ENCODE peak calls at places on chromosomes 2 and 18, in ten cellular contexts. W is adrenal gland; X is epithelial cell of esophagus; H is heart left ventricle; I is GM20000; E is nephron progenitor cell; Z is lower lobe of right lung; V is PC-3; C is prostate gland; K is CD4-positive, alpha-beta T cell. G is an unnamed sample.

GRCh38 chr2:164840930-164841718 is 499 bp downstream of the COBLL1 start:
- DNase-seq in W (peak), X (peak), H (peak), I (peak), E (peak), Z (peak), V (peak), C (peak), K (no peak), G (no peak)

GRCh38 chr2:113216321-113216720 is 42.5 kb downstream of the PSD4 start:
- DNase-seq in W (no peak), X (no peak), H (no peak), I (no peak), E (no peak), Z (no peak), V (no peak), C (no peak), K (no peak), G (no peak)

GRCh38 chr18:3947383-3947782 is 497.4 kb downstream of the TGIF1 start:
- DNase-seq in W (no peak), X (no peak), H (no peak), I (peak), E (no peak), Z (no peak), V (no peak), C (no peak), K (no peak), G (no peak)

GRCh38 chr18:26415631-26416030 is 132.7 kb downstream of the KCTD1 start:
- DNase-seq in W (no peak), X (no peak), H (no peak), I (no peak), E (no peak), Z (no peak), V (no peak), C (no peak), K (no peak), G (no peak)

GRCh38 chr2:57330447-57330846 is 716.2 kb upstream of the VRK2 start:
- DNase-seq in W (no peak), X (peak), H (no peak), I (no peak), E (no peak), Z (no peak), V (no peak), C (no peak), K (no peak), G (no peak)

GRCh38 chr18:22324191-22325131 is 93.3 kb downstream of the CTAGE1 start:
- DNase-seq in W (peak), X (peak), H (peak), I (no peak), E (peak), Z (peak), V (no peak), C (no peak), K (no peak), G (no peak)

GRCh38 chr2:172021955-172022354 is 22.2 kb downstream of the METAP1D start:
- DNase-seq in W (no peak), X (no peak), H (no peak), I (no peak), E (peak), Z (no peak), V (no peak), C (no peak), K (no peak), G (no peak)

GRCh38 chr18:39462436-39462835 is 1896.8 kb upstream of the CELF4 start:
- DNase-seq in W (no peak), X (peak), H (no peak), I (no peak), E (no peak), Z (no peak), V (peak), C (no peak), K (no peak), G (no peak)

GRCh38 chr2:106147159-106147558 is 46.9 kb downstream of the UXS1 start:
- DNase-seq in W (no peak), X (peak), H (no peak), I (no peak), E (no peak), Z (no peak), V (peak), C (no peak), K (no peak), G (no peak)

GRCh38 chr18:78977627-78978271 is 1.9 kb upstream of the SALL3 start:
- DNase-seq in W (no peak), X (no peak), H (no peak), I (peak), E (peak), Z (no peak), V (no peak), C (no peak), K (no peak), G (no peak)

GRCh38 chr2:73998451-73998850 is 13.7 kb downstream of the TET3 start:
- DNase-seq in W (no peak), X (no peak), H (no peak), I (no peak), E (no peak), Z (no peak), V (no peak), C (no peak), K (peak), G (no peak)

GRCh38 chr2:209648714-209649113 is 122.9 kb upstream of the UNC80 start:
- DNase-seq in W (no peak), X (no peak), H (no peak), I (no peak), E (no peak), Z (no peak), V (peak), C (no peak), K (no peak), G (no peak)

GRCh38 chr2:44118257-44118656 is 50.4 kb upstream of the PPM1B start:
- DNase-seq in W (no peak), X (no peak), H (no peak), I (no peak), E (no peak), Z (no peak), V (no peak), C (no peak), K (no peak), G (no peak)

GRCh38 chr18:44051088-44051487 is 629.6 kb upstream of the SETBP1 start:
- DNase-seq in W (no peak), X (no peak), H (no peak), I (no peak), E (no peak), Z (no peak), V (no peak), C (no peak), K (no peak), G (no peak)

GRCh38 chr18:70279470-70279869 is 9.4 kb upstream of the SOCS6 start:
- DNase-seq in W (no peak), X (peak), H (no peak), I (no peak), E (no peak), Z (no peak), V (peak), C (no peak), K (no peak), G (no peak)

GRCh38 chr2:159635006-159635746 is 18.8 kb upstream of the BAZ2B start:
- DNase-seq in W (no peak), X (no peak), H (no peak), I (no peak), E (no peak), Z (no peak), V (no peak), C (no peak), K (no peak), G (no peak)

GRCh38 chr2:239960929-239961661 is 64.0 kb downstream of the NDUFA10 start:
- DNase-seq in W (no peak), X (no peak), H (no peak), I (peak), E (no peak), Z (no peak), V (no peak), C (no peak), K (no peak), G (no peak)
- TF ChIP-seq CTCF in W (no peak), X (no peak), H (no peak), I (peak), E (no peak), Z (no peak), V (no peak), C (no peak), K (no peak), G (no peak)

GRCh38 chr2:3956892-3957291 is 253.5 kb downstream of the DCDC2C start:
- DNase-seq in W (no peak), X (no peak), H (no peak), I (no peak), E (no peak), Z (no peak), V (no peak), C (no peak), K (no peak), G (no peak)

GRCh38 chr2:3960106-3960505 is 256.7 kb downstream of the DCDC2C start:
- DNase-seq in W (no peak), X (no peak), H (no peak), I (no peak), E (no peak), Z (no peak), V (no peak), C (no peak), K (no peak), G (no peak)

GRCh38 chr2:3958969-3959368 is 255.6 kb downstream of the DCDC2C start:
- DNase-seq in W (no peak), X (no peak), H (no peak), I (no peak), E (no peak), Z (no peak), V (no peak), C (no peak), K (no peak), G (no peak)

GRCh38 chr2:3958465-3958864 is 255.1 kb downstream of the DCDC2C start:
- DNase-seq in W (no peak), X (no peak), H (no peak), I (no peak), E (no peak), Z (no peak), V (no peak), C (no peak), K (no peak), G (no peak)

DNA sequence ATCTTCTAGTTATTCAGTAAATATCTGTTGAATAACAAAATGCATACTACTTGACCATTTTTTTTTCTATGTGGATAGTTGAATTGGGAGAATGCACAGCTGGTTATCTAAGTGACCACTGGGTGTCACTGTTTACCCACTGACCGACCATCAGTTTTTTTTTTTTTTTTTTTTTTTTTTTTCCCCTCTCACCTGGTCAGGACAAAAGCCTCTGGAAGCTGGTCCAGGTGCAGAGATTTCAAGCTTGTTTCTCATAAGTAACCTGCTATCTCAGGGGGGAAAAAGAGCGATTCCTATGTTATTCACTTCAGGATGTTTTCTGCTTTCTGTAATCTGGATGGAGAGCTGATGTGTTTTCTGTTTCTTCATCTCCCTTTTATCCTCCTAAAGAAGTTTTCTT is 256.0 kb downstream of the DCDC2C start:
- DNase-seq in W (no peak), X (peak), H (no peak), I (peak), E (peak), Z (no peak), V (peak), C (no peak), K (no peak), G (no peak)
- TF ChIP-seq CTCF in W (peak), X (peak), H (peak), I (peak), E (peak), Z (peak), V (peak), C (peak), K (no peak), G (no peak)

GRCh38 chr2:49262815-49263560 is 108.7 kb upstream of the FSHR start:
- DNase-seq in W (no peak), X (no peak), H (no peak), I (no peak), E (no peak), Z (no peak), V (no peak), C (no peak), K (no peak), G (no peak)

GRCh38 chr2:49270091-49270490 is 115.8 kb upstream of the FSHR start:
- DNase-seq in W (no peak), X (no peak), H (no peak), I (no peak), E (no peak), Z (no peak), V (no peak), C (no peak), K (no peak), G (no peak)

GRCh38 chr2:49261791-49262190 is 107.5 kb upstream of the FSHR start:
- DNase-seq in W (no peak), X (no peak), H (no peak), I (no peak), E (no peak), Z (no peak), V (no peak), C (no peak), K (no peak), G (no peak)

GRCh38 chr2:49261021-49261538 is 106.8 kb upstream of the FSHR start:
- DNase-seq in W (no peak), X (no peak), H (no peak), I (no peak), E (no peak), Z (no peak), V (no peak), C (no peak), K (no peak), G (no peak)

GRCh38 chr2:49265471-49265870 is 111.2 kb upstream of the FSHR start:
- DNase-seq in W (no peak), X (no peak), H (no peak), I (no peak), E (no peak), Z (no peak), V (no peak), C (no peak), K (no peak), G (no peak)
- TF ChIP-seq CTCF in W (no peak), X (no peak), H (no peak), I (no peak), E (no peak), Z (no peak), V (no peak), C (no peak), K (no peak), G (no peak)

GRCh38 chr2:50571278-50571677 is 460.7 kb downstream of the NRXN1 start:
- DNase-seq in W (no peak), X (no peak), H (no peak), I (no peak), E (no peak), Z (no peak), V (no peak), C (no peak), K (no peak), G (no peak)

DNA sequence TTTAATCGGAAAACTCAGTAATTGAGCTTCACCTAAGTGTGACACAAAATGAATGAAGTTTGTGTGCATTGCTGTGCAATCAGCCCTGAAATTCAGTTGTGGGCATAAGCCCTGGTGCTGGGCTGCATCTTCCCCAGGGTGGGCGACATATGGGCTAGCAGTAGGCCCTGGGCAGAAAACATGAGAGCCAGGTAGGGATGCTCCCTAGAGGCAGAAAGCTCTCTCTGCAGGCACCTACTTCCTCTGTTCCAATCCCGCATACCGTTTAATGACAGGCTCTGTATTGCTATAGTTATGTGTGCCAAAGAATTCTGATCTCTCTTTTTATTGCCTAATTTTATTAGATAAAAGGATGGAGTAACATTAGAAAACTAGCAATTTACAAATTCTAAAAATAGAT is 456.7 kb downstream of the NRXN1 start:
- DNase-seq in W (no peak), X (no peak), H (no peak), I (no peak), E (no peak), Z (no peak), V (no peak), C (no peak), K (no peak), G (no peak)
- TF ChIP-seq CTCF in W (no peak), X (no peak), H (no peak), I (no peak), E (no peak), Z (no peak), V (no peak), C (no peak), K (no peak), G (no peak)

GRCh38 chr18:74598350-74599001 is 806 bp downstream of the ZNF407 start:
- DNase-seq in W (peak), X (peak), H (peak), I (peak), E (peak), Z (peak), V (peak), C (peak), K (peak), G (no peak)
- TF ChIP-seq CTCF in W (no peak), X (no peak), H (no peak), I (no peak), E (no peak), Z (peak), V (no peak), C (no peak), K (peak), G (no peak)

GRCh38 chr2:128501700-128502099 is 183.0 kb upstream of the HS6ST1 start:
- DNase-seq in W (peak), X (no peak), H (peak), I (no peak), E (no peak), Z (no peak), V (no peak), C (no peak), K (no peak), G (no peak)

GRCh38 chr2:128501022-128501690 is 182.5 kb upstream of the HS6ST1 start:
- DNase-seq in W (peak), X (no peak), H (peak), I (no peak), E (no peak), Z (no peak), V (no peak), C (no peak), K (no peak), G (no peak)

GRCh38 chr2:128498589-128498988 is 179.9 kb upstream of the HS6ST1 start:
- DNase-seq in W (no peak), X (no peak), H (peak), I (no peak), E (no peak), Z (no peak), V (no peak), C (no peak), K (no peak), G (no peak)

GRCh38 chr2:128499367-128500135 is 180.9 kb upstream of the HS6ST1 start:
- DNase-seq in W (peak), X (no peak), H (peak), I (no peak), E (no peak), Z (no peak), V (no peak), C (no peak), K (no peak), G (no peak)

DNA sequence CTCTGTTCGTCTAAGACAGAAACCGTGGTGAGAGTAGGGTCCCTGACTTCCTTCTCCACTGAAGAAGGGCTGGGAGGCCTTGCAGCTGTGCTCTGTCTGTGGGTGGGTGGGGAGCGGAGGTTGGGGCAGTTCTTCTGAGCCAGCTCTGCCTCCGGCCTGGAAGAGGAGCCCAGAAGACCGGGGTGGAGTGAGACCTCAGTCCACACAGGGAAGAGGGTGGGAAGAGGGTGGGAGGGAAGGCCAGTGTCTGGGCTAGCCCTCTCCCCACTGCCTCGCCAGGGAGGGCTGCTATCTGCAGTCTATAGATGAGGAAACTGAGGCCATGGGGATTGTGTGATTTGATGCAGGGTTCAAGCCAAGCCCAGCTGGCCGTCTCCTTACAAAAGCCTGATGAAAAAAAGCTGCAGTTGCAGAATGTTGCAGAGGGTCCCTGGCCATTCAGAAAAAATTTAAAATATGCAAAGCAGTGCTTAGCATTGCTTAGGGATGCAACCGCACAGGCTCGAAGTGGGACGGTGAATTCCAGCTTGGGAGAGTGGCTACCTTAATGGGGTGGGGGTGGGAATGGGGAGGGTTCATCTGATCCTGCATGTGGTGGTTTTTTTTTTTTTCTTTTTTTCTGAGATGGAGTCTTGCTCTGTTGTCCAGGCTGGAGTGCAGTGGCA is 181.6 kb upstream of the HS6ST1 start:
- DNase-seq in W (peak), X (no peak), H (peak), I (no peak), E (no peak), Z (no peak), V (no peak), C (no peak), K (no peak), G (no peak)
- TF ChIP-seq CTCF in W (no peak), X (no peak), H (no peak), I (no peak), E (no peak), Z (no peak), V (no peak), C (no peak), K (no peak), G (no peak)

G was measured in omental fat pad.